ENCODE peak calls at places on chromosomes 2 and 18, in seven cellular contexts. G, L, Y, X, E, C and V are unnamed samples.

GRCh38 chr18:44051088-44051487 is 629.6 kb upstream of the SETBP1 start:
- DNase-seq in G (peak), L (peak), Y (no peak), X (no peak), E (no peak), C (no peak), V (no peak)

GRCh38 chr2:43707255-43707654 is 31.0 kb upstream of the C1GALT1C1L start:
- DNase-seq in G (no peak), L (no peak), Y (peak), X (peak), E (peak), C (peak), V (peak)

GRCh38 chr2:237271698-237272097 is 142.3 kb downstream of the COL6A3 start:
- DNase-seq in G (no peak), L (no peak), Y (no peak), X (no peak), E (peak), C (no peak), V (no peak)

GRCh38 chr2:177989029-177989885 is 83.3 kb downstream of the PDE11A start:
- DNase-seq in G (no peak), L (no peak), Y (peak), X (peak), E (no peak), C (peak), V (no peak)

GRCh38 chr2:101776172-101777043 is 78.9 kb downstream of the MAP4K4 start:
- DNase-seq in G (peak), L (peak), Y (no peak), X (peak), E (no peak), C (no peak), V (no peak)

GRCh38 chr2:98623657-98624056 is 15.3 kb downstream of the UNC50 start:
- DNase-seq in G (no peak), L (no peak), Y (no peak), X (no peak), E (peak), C (peak), V (no peak)

GRCh38 chr2:241680827-241681599 is 5.6 kb downstream of the DTYMK start:
- DNase-seq in G (no peak), L (no peak), Y (peak), X (peak), E (peak), C (peak), V (no peak)

GRCh38 chr2:26088038-26088643 is 54.3 kb downstream of the RAB10 start:
- DNase-seq in G (peak), L (peak), Y (no peak), X (peak), E (peak), C (peak), V (no peak)

GRCh38 chr2:53583583-53583982 is 184.0 kb upstream of the CHAC2 start:
- DNase-seq in G (no peak), L (no peak), Y (no peak), X (no peak), E (no peak), C (no peak), V (no peak)

GRCh38 chr18:54147439-54147838 is 77.0 kb downstream of the MBD2 start:
- DNase-seq in G (no peak), L (no peak), Y (no peak), X (no peak), E (no peak), C (no peak), V (no peak)

GRCh38 chr2:79985571-79985970 is 319.0 kb downstream of the LRRTM1 start:
- DNase-seq in G (no peak), L (no peak), Y (no peak), X (no peak), E (no peak), C (no peak), V (no peak)

GRCh38 chr2:213455316-213456008 is 171.2 kb downstream of the SPAG16 start:
- DNase-seq in G (peak), L (no peak), Y (no peak), X (no peak), E (no peak), C (no peak), V (no peak)

GRCh38 chr2:68368657-68369339 is 3.7 kb downstream of the PLEK start:
- DNase-seq in G (no peak), L (peak), Y (peak), X (peak), E (peak), C (peak), V (no peak)

GRCh38 chr18:47772374-47773248 is 157.8 kb downstream of the SMAD2 start:
- DNase-seq in G (peak), L (peak), Y (peak), X (peak), E (peak), C (peak), V (no peak)

GRCh38 chr18:13874558-13874957 is 40.8 kb downstream of the MC2R start:
- DNase-seq in G (no peak), L (no peak), Y (no peak), X (no peak), E (no peak), C (no peak), V (no peak)

GRCh38 chr18:7568426-7568825 is 1.3 kb downstream of the PTPRM start:
- DNase-seq in G (peak), L (peak), Y (peak), X (no peak), E (peak), C (peak), V (peak)

GRCh38 chr2:218397502-218398436 is 1.9 kb upstream of the CTDSP1 start:
- DNase-seq in G (peak), L (peak), Y (peak), X (peak), E (peak), C (peak), V (peak)
- H3K4me3 ChIP-seq in G (peak), L (peak), Y (peak), X (peak), E (peak), C (peak), V (peak)

GRCh38 chr18:64407606-64408005 is 258.7 kb upstream of the LINC00305 start:
- DNase-seq in G (no peak), L (no peak), Y (no peak), X (no peak), E (no peak), C (no peak), V (no peak)

GRCh38 chr18:64409511-64409910 is 260.6 kb upstream of the LINC00305 start:
- DNase-seq in G (peak), L (peak), Y (no peak), X (peak), E (peak), C (peak), V (no peak)

GRCh38 chr18:64405161-64405560 is 256.3 kb upstream of the LINC00305 start:
- DNase-seq in G (no peak), L (no peak), Y (no peak), X (no peak), E (peak), C (peak), V (no peak)

GRCh38 chr18:64398320-64398719 is 249.4 kb upstream of the LINC00305 start:
- DNase-seq in G (no peak), L (no peak), Y (no peak), X (no peak), E (no peak), C (no peak), V (no peak)

GRCh38 chr18:64403784-64404498 is 255.1 kb upstream of the LINC00305 start:
- DNase-seq in G (no peak), L (peak), Y (no peak), X (no peak), E (no peak), C (no peak), V (no peak)
- H3K27ac ChIP-seq in G (no peak), L (no peak), Y (no peak), X (no peak), E (no peak), C (no peak), V (no peak)

DNA sequence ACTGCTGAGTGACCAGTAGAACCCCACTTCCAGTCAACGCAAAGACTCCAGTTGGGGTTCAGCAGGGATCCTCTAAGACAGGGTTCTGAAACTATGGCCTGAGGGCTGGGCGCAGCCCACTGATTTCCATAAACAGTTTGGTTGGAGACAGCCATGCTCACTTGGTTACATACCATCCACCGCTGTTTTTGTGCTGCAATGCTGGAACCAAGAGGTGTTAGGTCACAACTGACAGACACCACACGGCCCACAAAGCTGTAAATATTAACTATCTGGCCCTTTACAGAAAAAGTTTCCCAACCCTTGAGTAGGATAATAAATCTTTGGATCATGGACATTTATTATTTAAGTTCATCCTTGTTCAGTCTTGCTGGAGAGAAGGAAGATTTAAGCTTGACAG is 8.4 kb upstream of the CD226 start:
- DNase-seq in G (no peak), L (no peak), Y (no peak), X (no peak), E (no peak), C (no peak), V (no peak)
- H3K4me3 ChIP-seq in G (no peak), L (no peak), Y (no peak), X (no peak), E (no peak), C (no peak), V (no peak)

GRCh38 chr2:39845460-39846146 is 66.5 kb upstream of the THUMPD2 start:
- DNase-seq in G (no peak), L (no peak), Y (peak), X (no peak), E (no peak), C (peak), V (no peak)
- H3K27ac ChIP-seq in G (no peak), L (no peak), Y (no peak), X (no peak), E (no peak), C (no peak), V (no peak)